ENCODE peak calls at places on chromosome 1, in eight cellular contexts. L is CD8-positive, alpha-beta memory T cell; K is neuronal stem cell; V is suprapubic skin; D is transverse colon; B is psoas muscle; Q is OCI-LY7; U is K562. Z is an unnamed sample.
A peak's percentile ranks its signal among the peaks of the same experiment; 100 is the strongest.

GRCh38 chr1:2239384-2239985 is 11.4 kb downstream of the SKI start:
- DNase-seq in K (no peak), B (no peak), U (no peak), D (no peak), Q (no peak), V (no peak), L (no peak), Z (no peak)

GRCh38 chr1:112929979-112930378 is 26.0 kb downstream of the SLC16A1 start:
- DNase-seq in K (no peak), D (no peak), U (no peak), Q (no peak), V (no peak), L (no peak), B (no peak), Z (no peak)

GRCh38 chr1:4654764-4655673 is 610 bp downstream of the AJAP1 start:
- DNase-seq in K (no peak), D (no peak), U (no peak), B (no peak), L (no peak), Q (no peak), V (no peak), Z (no peak)

GRCh38 chr1:226223157-226223785 is at the start of gene MIXL1:
- DNase-seq in U (no peak), L (no peak), B (no peak), Q (peak; percentile 38), V (no peak), K (no peak), D (peak; percentile 11), Z (no peak)

GRCh38 chr1:7576946-7577657 is 194.0 kb upstream of the VAMP3 start:
- DNase-seq in L (no peak), V (no peak), K (no peak), U (peak; percentile 55), D (no peak), B (peak; percentile 24), Q (no peak), Z (no peak)

GRCh38 chr1:117967472-117967871 is 37.9 kb downstream of the WDR3 start:
- DNase-seq in V (no peak), L (no peak), U (no peak), Q (no peak), B (no peak), K (peak; percentile 14), D (no peak), Z (no peak)

GRCh38 chr1:49026230-49026811 is 249.6 kb upstream of the BEND5 start:
- DNase-seq in U (no peak), K (no peak), D (no peak), Q (no peak), L (no peak), B (no peak), V (no peak), Z (no peak)

GRCh38 chr1:197356723-197357533 is 88.9 kb downstream of the CRB1 start:
- DNase-seq in L (no peak), V (no peak), B (no peak), U (peak; percentile 27), K (peak; percentile 24), D (no peak), Q (peak; percentile 51), Z (no peak)

GRCh38 chr1:65224681-65225091 is 76.7 kb downstream of the AK4 start:
- DNase-seq in V (no peak), L (no peak), U (no peak), K (no peak), D (no peak), Q (no peak), B (no peak), Z (no peak)

GRCh38 chr1:108871050-108871724 is 5.6 kb upstream of the GPSM2 start:
- DNase-seq in Q (no peak), D (no peak), U (no peak), K (no peak), L (no peak), B (no peak), V (no peak), Z (no peak)

GRCh38 chr1:233183226-233184020 is 112.1 kb downstream of the PCNX2 start:
- DNase-seq in L (no peak), K (peak; percentile 9), V (no peak), D (no peak), U (no peak), Q (no peak), B (no peak), Z (no peak)

GRCh38 chr1:212595229-212595628 is 13.3 kb upstream of the ATF3 start:
- DNase-seq in L (no peak), Q (no peak), K (no peak), B (no peak), U (no peak), D (no peak), V (no peak), Z (no peak)

GRCh38 chr1:20028726-20029125 is 41.3 kb upstream of the PLA2G5 start:
- DNase-seq in L (no peak), D (no peak), Q (no peak), K (no peak), V (no peak), U (no peak), B (no peak), Z (no peak)

GRCh38 chr1:240999826-241000225 is 357.2 kb downstream of the RGS7 start:
- DNase-seq in V (no peak), B (no peak), K (no peak), L (no peak), U (no peak), Q (no peak), D (no peak), Z (no peak)

GRCh38 chr1:24923485-24924113 is 6.5 kb downstream of the RUNX3 start:
- DNase-seq in U (no peak), B (no peak), Q (peak; percentile 57), L (no peak), D (no peak), V (no peak), K (no peak), Z (no peak)
- H3K4me3 ChIP-seq in U (no peak overlapping the region), B (no peak overlapping the region), Q (peak overlapping the region; percentile 10), L (peak overlapping the region; percentile 25), D (no peak overlapping the region), V (no peak overlapping the region), K (no peak overlapping the region), Z (no peak overlapping the region)

DNA sequence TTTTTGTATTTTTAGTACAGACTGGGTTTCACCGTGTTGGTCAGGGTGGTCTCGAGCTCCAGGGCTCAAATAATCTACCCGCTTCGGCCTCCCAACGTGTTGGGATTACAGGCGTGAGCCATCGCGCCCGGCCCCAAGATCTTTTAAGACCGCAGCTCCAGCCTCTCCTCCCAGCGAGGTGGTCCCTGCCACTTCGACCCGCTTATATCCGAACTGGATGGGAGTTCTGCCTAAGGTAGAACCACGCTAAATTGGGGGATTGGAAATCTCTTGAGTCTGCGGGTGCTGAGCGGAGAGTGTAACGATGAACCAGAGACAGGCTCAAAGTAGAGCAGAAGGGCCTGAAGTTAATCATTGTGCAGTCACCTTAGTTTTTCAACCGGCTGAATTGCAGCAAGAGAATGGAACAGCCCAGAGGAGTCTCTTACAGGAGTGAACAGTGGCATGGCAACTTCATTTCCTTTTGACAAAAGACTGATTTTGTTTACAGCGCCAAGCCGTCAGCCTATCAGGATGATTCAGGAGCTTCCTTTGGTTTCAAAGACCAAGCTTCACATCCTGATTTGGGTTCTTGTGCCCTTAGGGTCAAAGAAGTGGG is 726 bp upstream of the CYB5R1 start:
- DNase-seq in U (no peak), K (no peak), B (no peak), D (peak; percentile 20), L (no peak), Q (peak; percentile 47), V (no peak), Z (no peak)
- H3K27ac ChIP-seq in U (peak overlapping the region; percentile 59), K (no peak overlapping the region), B (peak overlapping the region; percentile 99), D (peak overlapping the region; percentile 93), L (peak overlapping the region; percentile 64), Q (peak overlapping the region; percentile 25), V (peak overlapping the region; percentile 93), Z (peak overlapping the region; percentile 95)

DNA sequence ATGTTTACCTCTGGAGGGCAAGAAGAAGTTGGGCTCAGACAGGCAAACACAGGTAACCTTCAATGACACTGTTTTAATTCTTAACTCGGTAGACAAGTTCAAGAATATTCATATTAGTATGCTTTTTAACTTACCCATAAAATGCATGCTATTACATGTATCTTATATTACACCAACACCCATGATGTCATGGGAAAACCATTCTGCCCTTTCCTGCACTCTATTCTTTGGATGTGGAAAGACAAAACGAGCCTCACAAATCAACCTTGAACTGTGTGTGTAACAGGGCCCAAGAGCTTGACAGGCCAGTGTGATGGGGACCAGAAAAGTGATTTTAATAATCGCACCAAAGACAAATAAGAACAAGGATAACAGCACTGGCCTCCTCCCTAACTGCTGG is 22.6 kb upstream of the RAP1GAP start:
- DNase-seq in D (no peak), Q (no peak), B (no peak), U (no peak), V (no peak), L (no peak), K (no peak), Z (no peak)
- H3K36me3 ChIP-seq in D (no peaks in the 10 kb centered on the region), Q (peaks cover 84% of the 10 kb centered on the region), B (peaks cover 87% of the 10 kb centered on the region), U (peaks cover 84% of the 10 kb centered on the region), V (peaks cover 85% of the 10 kb centered on the region), L (peaks cover 53% of the 10 kb centered on the region), K (peaks cover 89% of the 10 kb centered on the region), Z (peaks cover 91% of the 10 kb centered on the region)

GRCh38 chr1:32798191-32798590 is 19.0 kb downstream of the YARS1 start:
- DNase-seq in B (no peak), D (no peak), V (no peak), U (no peak), K (no peak), L (no peak), Q (no peak), Z (no peak)
- H3K4me3 ChIP-seq in B (no peak overlapping the region), D (no peak overlapping the region), V (no peak overlapping the region), U (no peak overlapping the region), K (no peak overlapping the region), L (no peak overlapping the region), Q (no peak overlapping the region), Z (no peak overlapping the region)

DNA sequence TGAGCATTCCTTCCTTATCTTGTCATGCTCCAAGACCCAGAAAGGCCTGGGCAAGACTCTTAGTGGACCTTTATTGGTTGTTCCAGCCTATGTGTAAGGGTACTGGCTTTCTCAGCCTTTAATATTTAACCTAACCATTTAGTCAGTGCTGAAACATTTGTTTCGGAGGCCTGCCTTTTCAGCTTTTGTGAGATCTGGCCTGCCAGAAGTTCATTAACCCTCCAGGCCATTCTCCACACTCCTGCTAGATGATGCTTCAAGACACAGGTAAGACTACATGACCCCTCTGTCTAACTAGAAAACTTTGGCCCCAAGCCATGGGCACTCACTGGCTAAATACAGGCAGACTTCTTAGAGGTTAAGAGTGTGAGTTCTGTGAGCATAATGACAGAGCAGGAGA is 138.4 kb upstream of the ZP4 start:
- DNase-seq in Q (no peak), U (no peak), K (no peak), V (no peak), L (no peak), D (no peak), B (no peak), Z (no peak)
- H3K27ac ChIP-seq in Q (no peak overlapping the region), U (no peak overlapping the region), K (no peak overlapping the region), V (no peak overlapping the region), L (no peak overlapping the region), D (no peak overlapping the region), B (no peak overlapping the region), Z (no peak overlapping the region)

Z was measured in tibial artery.